ENCODE peak calls at places on chromosomes 12 and 14, in seven cellular contexts. M is K562, F is Panc1, H is GM23338, O is transverse colon, V is HCT116, G is H1. E is an unnamed sample.

GRCh38 chr12:116236148-116236731 is 41.3 kb downstream of the MED13L start:
- DNase-seq in M (peak), F (peak), H (peak), O (peak), V (no peak), G (no peak), E (peak)

GRCh38 chr12:100229036-100229635 is 28.5 kb downstream of the ACTR6 start:
- DNase-seq in M (peak), F (peak), H (peak), O (no peak), V (peak), G (no peak), E (no peak)

GRCh38 chr12:121668750-121669524 is 517 bp downstream of the MORN3 start:
- DNase-seq in M (peak), F (no peak), H (peak), O (peak), V (no peak), G (peak), E (no peak)

GRCh38 chr12:122022393-122023338 is 982 bp downstream of the BCL7A start:
- DNase-seq in M (peak), F (no peak), H (peak), O (no peak), V (no peak), G (peak), E (no peak)

GRCh38 chr12:53221203-53222076 is 10.6 kb downstream of the RARG start:
- DNase-seq in M (peak), F (no peak), H (peak), O (peak), V (no peak), G (peak), E (peak)

GRCh38 chr14:77213657-77214016 is 32.0 kb downstream of the TMEM63C start:
- DNase-seq in M (no peak), F (no peak), H (no peak), O (no peak), V (no peak), G (no peak), E (no peak)

GRCh38 chr12:31591308-31591901 is 469 bp upstream of the DENND5B start:
- DNase-seq in M (peak), F (peak), H (peak), O (peak), V (no peak), G (no peak), E (no peak)

GRCh38 chr14:84749191-84749945 is 780.6 kb upstream of the FLRT2 start:
- DNase-seq in M (no peak), F (no peak), H (no peak), O (no peak), V (no peak), G (no peak), E (no peak)

GRCh38 chr12:42498549-42499247 is 90.8 kb downstream of the PRICKLE1 start:
- DNase-seq in M (no peak), F (no peak), H (no peak), O (no peak), V (no peak), G (no peak), E (no peak)

GRCh38 chr14:21257395-21258193 is 11.6 kb downstream of the HNRNPC start:
- DNase-seq in M (no peak), F (no peak), H (no peak), O (no peak), V (no peak), G (no peak), E (no peak)

GRCh38 chr12:52515927-52516831 is 4.0 kb downstream of the KRT5 start:
- DNase-seq in M (no peak), F (no peak), H (no peak), O (no peak), V (no peak), G (peak), E (no peak)

GRCh38 chr12:108446766-108447165 is 68.3 kb upstream of the FICD start:
- DNase-seq in M (no peak), F (no peak), H (no peak), O (no peak), V (no peak), G (no peak), E (no peak)

GRCh38 chr12:6532051-6532926 is 2.0 kb upstream of the GAPDH start:
- DNase-seq in M (peak), F (no peak), H (peak), O (peak), V (peak), G (peak), E (peak)

GRCh38 chr14:105700622-105701288 is 174.4 kb downstream of the TMEM121 start:
- DNase-seq in M (no peak), F (no peak), H (no peak), O (peak), V (no peak), G (no peak), E (no peak)

GRCh38 chr14:105701456-105702274 is 175.3 kb downstream of the TMEM121 start:
- DNase-seq in M (no peak), F (no peak), H (no peak), O (no peak), V (no peak), G (no peak), E (no peak)

GRCh38 chr14:105702275-105702817 is 176.0 kb downstream of the TMEM121 start:
- DNase-seq in M (no peak), F (no peak), H (no peak), O (no peak), V (no peak), G (no peak), E (no peak)
- TF ChIP-seq POLR2AphosphoS5 in M (no peak), F (no peak), H (no peak), O (no peak), V (no peak), G (no peak), E (peak)

GRCh38 chr14:68820119-68820518 is 27.3 kb upstream of the ZFP36L1 start:
- DNase-seq in M (no peak), F (no peak), H (no peak), O (no peak), V (no peak), G (no peak), E (no peak)
- TF ChIP-seq POLR2AphosphoS5 in M (no peak), F (no peak), H (no peak), O (no peak), V (no peak), G (no peak), E (no peak)

DNA sequence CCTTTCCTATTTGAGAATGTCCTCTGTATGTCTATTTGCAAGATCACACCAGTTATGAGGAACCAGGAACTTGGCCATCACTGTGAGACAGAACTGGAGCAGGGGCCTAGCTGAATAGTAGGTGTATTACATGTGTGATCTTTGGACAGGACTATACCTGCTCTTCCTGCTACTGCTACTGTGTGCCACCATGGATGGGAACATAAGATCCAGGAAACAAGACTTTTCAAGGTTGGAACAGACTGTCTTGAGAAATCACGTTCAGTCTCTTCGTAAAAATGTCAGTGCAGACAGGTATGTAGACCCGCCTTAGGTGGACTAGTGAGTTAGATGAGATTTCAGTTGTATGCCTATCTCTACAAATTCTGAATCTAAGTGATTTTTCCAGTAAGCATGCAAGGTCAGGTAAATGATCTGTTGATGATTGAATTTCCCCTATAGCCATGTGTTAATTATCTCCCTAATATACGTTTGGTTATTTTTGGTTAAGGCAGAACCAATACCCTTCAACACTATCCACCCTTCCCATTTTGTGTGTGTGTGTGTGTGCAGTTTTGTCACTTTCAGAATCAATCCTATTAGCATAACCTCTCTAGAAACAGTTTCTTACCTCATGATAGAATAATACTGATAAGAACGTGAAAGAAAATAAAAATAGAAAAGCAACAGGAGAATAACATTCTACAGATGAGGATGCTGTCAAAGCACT is 7.1 kb downstream of the A2M start:
- DNase-seq in M (no peak), F (no peak), H (no peak), O (no peak), V (no peak), G (no peak), E (no peak)
- TF ChIP-seq POLR2AphosphoS5 in M (no peak), F (no peak), H (no peak), O (no peak), V (no peak), G (no peak), E (no peak)

GRCh38 chr12:89087876-89088275 is 264.4 kb downstream of the DUSP6 start:
- DNase-seq in M (no peak), F (no peak), H (peak), O (no peak), V (no peak), G (no peak), E (no peak)
- TF ChIP-seq POLR2AphosphoS5 in M (no peak), F (no peak), H (no peak), O (no peak), V (no peak), G (no peak), E (no peak)

GRCh38 chr12:66920205-66920604 is 241.3 kb upstream of the GRIP1 start:
- DNase-seq in M (peak), F (no peak), H (no peak), O (no peak), V (no peak), G (no peak), E (no peak)

GRCh38 chr12:66919466-66919865 is 240.6 kb upstream of the GRIP1 start:
- DNase-seq in M (no peak), F (no peak), H (no peak), O (no peak), V (no peak), G (no peak), E (no peak)

GRCh38 chr12:66916189-66916588 is 237.3 kb upstream of the GRIP1 start:
- DNase-seq in M (no peak), F (no peak), H (no peak), O (no peak), V (no peak), G (no peak), E (no peak)

GRCh38 chr12:66910366-66910974 is 231.6 kb upstream of the GRIP1 start:
- DNase-seq in M (no peak), F (no peak), H (no peak), O (no peak), V (no peak), G (no peak), E (no peak)

GRCh38 chr12:66915312-66915904 is 236.5 kb upstream of the GRIP1 start:
- DNase-seq in M (no peak), F (no peak), H (no peak), O (no peak), V (no peak), G (no peak), E (no peak)
- TF ChIP-seq POLR2AphosphoS5 in M (no peak), F (no peak), H (no peak), O (no peak), V (no peak), G (no peak), E (no peak)

GRCh38 chr14:105059035-105059916 is 6.0 kb downstream of the GPR132 start:
- DNase-seq in M (no peak), F (no peak), H (peak), O (no peak), V (no peak), G (peak), E (peak)
- TF ChIP-seq POLR2AphosphoS5 in M (no peak), F (no peak), H (no peak), O (no peak), V (no peak), G (no peak), E (no peak)

GRCh38 chr14:82886670-82887069 is 1353.0 kb upstream of the SEL1L start:
- DNase-seq in M (no peak), F (no peak), H (no peak), O (no peak), V (no peak), G (no peak), E (no peak)
- TF ChIP-seq POLR2AphosphoS5 in M (no peak), F (no peak), H (no peak), O (no peak), V (no peak), G (no peak), E (no peak)

GRCh38 chr12:74602881-74603523 is 65.4 kb downstream of the ATXN7L3B start:
- DNase-seq in M (no peak), F (no peak), H (no peak), O (no peak), V (no peak), G (no peak), E (no peak)

GRCh38 chr12:74610711-74611110 is 73.1 kb downstream of the ATXN7L3B start:
- DNase-seq in M (no peak), F (no peak), H (no peak), O (no peak), V (no peak), G (no peak), E (no peak)

DNA sequence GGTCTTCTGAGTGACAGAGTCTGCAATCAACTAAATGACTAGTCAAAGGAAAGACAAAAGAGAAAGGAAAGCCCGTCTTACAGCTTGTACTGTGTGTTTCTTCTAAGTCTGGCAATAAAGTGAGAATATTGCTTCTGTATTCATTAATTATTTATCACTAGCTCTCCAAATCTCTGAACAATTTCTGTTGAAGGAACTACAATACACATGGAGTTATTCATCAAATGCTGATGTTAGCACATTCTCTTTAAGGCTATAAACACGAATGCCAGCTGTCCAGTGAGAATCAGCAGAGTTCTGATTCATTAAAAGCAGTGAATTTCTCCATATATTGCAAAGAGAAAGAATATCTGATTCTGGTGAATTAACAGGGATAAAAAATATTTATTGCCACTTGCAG is 70.7 kb downstream of the ATXN7L3B start:
- DNase-seq in M (no peak), F (no peak), H (no peak), O (no peak), V (no peak), G (no peak), E (no peak)
- TF ChIP-seq POLR2AphosphoS5 in M (no peak), F (no peak), H (no peak), O (no peak), V (no peak), G (no peak), E (no peak)

DNA sequence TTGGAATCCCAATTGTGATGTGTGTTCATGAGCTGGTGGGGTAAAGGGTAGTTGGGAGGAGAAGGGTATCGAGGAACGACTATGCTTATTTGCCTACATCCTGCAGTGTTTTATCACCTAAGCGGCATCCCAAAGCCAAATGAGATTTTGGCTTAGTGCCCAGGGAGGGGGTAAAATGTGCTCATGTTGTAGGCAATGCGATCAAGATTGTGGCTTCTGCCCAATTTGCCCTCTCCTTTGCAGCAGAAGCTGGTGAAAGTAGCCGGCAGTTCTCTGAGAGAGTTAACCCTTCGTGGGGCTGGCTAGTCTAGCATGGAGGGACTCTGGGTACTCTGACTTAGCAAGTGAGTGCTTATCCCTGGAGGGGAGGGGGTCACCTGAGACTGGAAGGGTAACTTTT is 758 bp downstream of the RPH3A start:
- DNase-seq in M (no peak), F (no peak), H (no peak), O (no peak), V (no peak), G (no peak), E (no peak)
- TF ChIP-seq POLR2AphosphoS5 in M (no peak), F (no peak), H (no peak), O (no peak), V (no peak), G (no peak), E (no peak)

E was measured in GM12891.